ENCODE peak calls at places on chromosomes 2 and 18, in nine cellular contexts. One of them, this sample, is unnamed.

GRCh38 chr2:97970300-97971060 is 25.3 kb downstream of the TMEM131 start:
- DNase-seq in left ventricle myocardium inferior: no peak
- DNase-seq in psoas muscle: no peak
- DNase-seq in sigmoid colon: no peak
- DNase-seq in neural progenitor cell: no peak
- DNase-seq in heart left ventricle: no peak
- DNase-seq in IMR-90: no peak
- DNase-seq in fibroblast of lung: no peak
- DNase-seq in lower lobe of right lung: no peak
- DNase-seq in this sample: no peak

GRCh38 chr2:186641807-186642321 is 52.0 kb upstream of the FAM171B start:
- DNase-seq in left ventricle myocardium inferior: no peak
- DNase-seq in psoas muscle: no peak
- DNase-seq in sigmoid colon: no peak
- DNase-seq in neural progenitor cell: peak; percentile 69
- DNase-seq in heart left ventricle: peak; percentile 29
- DNase-seq in IMR-90: peak; percentile 78
- DNase-seq in fibroblast of lung: peak; percentile 78
- DNase-seq in lower lobe of right lung: no peak
- DNase-seq in this sample: no peak

GRCh38 chr2:204625135-204625534 is 79.9 kb downstream of the PARD3B start:
- DNase-seq in left ventricle myocardium inferior: no peak
- DNase-seq in psoas muscle: no peak
- DNase-seq in sigmoid colon: no peak
- DNase-seq in neural progenitor cell: peak; percentile 10
- DNase-seq in heart left ventricle: no peak
- DNase-seq in IMR-90: no peak
- DNase-seq in fibroblast of lung: peak; percentile 14
- DNase-seq in lower lobe of right lung: no peak
- DNase-seq in this sample: no peak

GRCh38 chr2:155947069-155947468 is 385.5 kb downstream of the NR4A2 start:
- DNase-seq in left ventricle myocardium inferior: no peak
- DNase-seq in psoas muscle: no peak
- DNase-seq in sigmoid colon: no peak
- DNase-seq in neural progenitor cell: no peak
- DNase-seq in heart left ventricle: no peak
- DNase-seq in IMR-90: no peak
- DNase-seq in fibroblast of lung: no peak
- DNase-seq in lower lobe of right lung: no peak
- DNase-seq in this sample: no peak

GRCh38 chr2:172775319-172775718 is 39.7 kb downstream of the RAPGEF4 start:
- DNase-seq in left ventricle myocardium inferior: no peak
- DNase-seq in psoas muscle: no peak
- DNase-seq in sigmoid colon: no peak
- DNase-seq in neural progenitor cell: no peak
- DNase-seq in heart left ventricle: no peak
- DNase-seq in IMR-90: no peak
- DNase-seq in fibroblast of lung: no peak
- DNase-seq in lower lobe of right lung: no peak
- DNase-seq in this sample: no peak

GRCh38 chr2:237997521-237997920 is 30.7 kb downstream of the UBE2F start:
- DNase-seq in left ventricle myocardium inferior: no peak
- DNase-seq in psoas muscle: no peak
- DNase-seq in sigmoid colon: no peak
- DNase-seq in neural progenitor cell: no peak
- DNase-seq in heart left ventricle: no peak
- DNase-seq in IMR-90: no peak
- DNase-seq in fibroblast of lung: no peak
- DNase-seq in lower lobe of right lung: no peak
- DNase-seq in this sample: no peak

GRCh38 chr2:217167531-217167930 is 307.7 kb upstream of the TNP1 start:
- DNase-seq in left ventricle myocardium inferior: no peak
- DNase-seq in psoas muscle: no peak
- DNase-seq in sigmoid colon: no peak
- DNase-seq in neural progenitor cell: no peak
- DNase-seq in heart left ventricle: no peak
- DNase-seq in IMR-90: peak; percentile 36
- DNase-seq in fibroblast of lung: no peak
- DNase-seq in lower lobe of right lung: no peak
- DNase-seq in this sample: no peak

GRCh38 chr2:26511466-26511865 is 33.5 kb upstream of the OTOF start:
- DNase-seq in left ventricle myocardium inferior: no peak
- DNase-seq in psoas muscle: no peak
- DNase-seq in sigmoid colon: no peak
- DNase-seq in neural progenitor cell: peak; percentile 24
- DNase-seq in heart left ventricle: no peak
- DNase-seq in IMR-90: no peak
- DNase-seq in fibroblast of lung: no peak
- DNase-seq in lower lobe of right lung: no peak
- DNase-seq in this sample: no peak

DNA sequence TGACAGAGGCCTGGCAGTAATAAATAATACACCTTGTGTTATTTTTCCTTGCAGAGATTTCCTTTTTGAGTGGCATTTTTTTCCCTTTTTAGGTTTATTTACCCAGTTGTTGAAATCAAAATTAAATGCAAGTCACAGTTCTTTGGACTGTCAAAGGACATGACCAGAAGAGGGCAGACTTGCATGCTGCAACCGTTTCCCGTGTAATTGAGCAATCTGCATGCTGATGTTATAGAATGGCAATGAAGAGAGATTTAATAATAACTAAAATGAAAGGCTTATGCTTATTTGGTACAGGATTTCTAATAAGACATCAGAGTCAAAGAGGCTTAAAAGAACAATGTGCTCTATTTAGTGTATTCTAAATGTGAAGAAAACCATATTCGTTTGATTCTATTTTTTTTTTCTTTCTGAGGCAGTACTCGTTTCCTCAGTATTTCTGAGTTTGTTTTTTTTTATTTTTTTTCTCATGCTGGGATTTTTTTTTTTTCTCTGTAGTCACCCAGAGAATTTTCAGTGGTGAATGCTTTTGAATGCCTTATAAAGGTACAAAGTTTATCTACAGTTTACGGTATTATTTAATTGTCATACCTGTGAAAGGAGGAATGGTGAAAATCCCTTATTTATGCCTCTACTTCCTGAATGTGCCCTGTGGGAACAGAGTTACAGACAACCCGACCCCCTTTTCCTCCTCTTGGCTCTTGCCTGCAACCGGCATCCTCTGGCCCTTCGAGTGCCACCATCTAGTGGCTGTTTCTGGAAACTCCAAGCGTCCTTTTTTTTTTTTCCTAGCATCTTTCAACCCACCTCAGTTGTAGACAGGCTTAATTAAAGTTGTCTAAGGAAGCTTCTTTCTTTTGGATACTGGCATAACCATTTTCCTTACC is 368.5 kb downstream of the LRRTM1 start:
- DNase-seq in left ventricle myocardium inferior: peak; percentile 14
- DNase-seq in psoas muscle: no peak
- DNase-seq in sigmoid colon: no peak
- DNase-seq in neural progenitor cell: peak; percentile 79
- DNase-seq in heart left ventricle: peak; percentile 7
- DNase-seq in IMR-90: peak; percentile 84
- DNase-seq in fibroblast of lung: peak; percentile 88
- DNase-seq in lower lobe of right lung: no peak
- DNase-seq in this sample: no peak
- TF ChIP-seq CTCF in left ventricle myocardium inferior: peak; percentile 63
- TF ChIP-seq CTCF in psoas muscle: peak; percentile 48
- TF ChIP-seq CTCF in sigmoid colon: peak; percentile 11
- TF ChIP-seq CTCF in neural progenitor cell: peak; percentile 75
- TF ChIP-seq CTCF in heart left ventricle: peak; percentile 36
- TF ChIP-seq CTCF in IMR-90: peak; percentile 94
- TF ChIP-seq CTCF in fibroblast of lung: peak; percentile 86
- TF ChIP-seq CTCF in lower lobe of right lung: peak; percentile 54
- TF ChIP-seq CTCF in this sample: no peak

DNA sequence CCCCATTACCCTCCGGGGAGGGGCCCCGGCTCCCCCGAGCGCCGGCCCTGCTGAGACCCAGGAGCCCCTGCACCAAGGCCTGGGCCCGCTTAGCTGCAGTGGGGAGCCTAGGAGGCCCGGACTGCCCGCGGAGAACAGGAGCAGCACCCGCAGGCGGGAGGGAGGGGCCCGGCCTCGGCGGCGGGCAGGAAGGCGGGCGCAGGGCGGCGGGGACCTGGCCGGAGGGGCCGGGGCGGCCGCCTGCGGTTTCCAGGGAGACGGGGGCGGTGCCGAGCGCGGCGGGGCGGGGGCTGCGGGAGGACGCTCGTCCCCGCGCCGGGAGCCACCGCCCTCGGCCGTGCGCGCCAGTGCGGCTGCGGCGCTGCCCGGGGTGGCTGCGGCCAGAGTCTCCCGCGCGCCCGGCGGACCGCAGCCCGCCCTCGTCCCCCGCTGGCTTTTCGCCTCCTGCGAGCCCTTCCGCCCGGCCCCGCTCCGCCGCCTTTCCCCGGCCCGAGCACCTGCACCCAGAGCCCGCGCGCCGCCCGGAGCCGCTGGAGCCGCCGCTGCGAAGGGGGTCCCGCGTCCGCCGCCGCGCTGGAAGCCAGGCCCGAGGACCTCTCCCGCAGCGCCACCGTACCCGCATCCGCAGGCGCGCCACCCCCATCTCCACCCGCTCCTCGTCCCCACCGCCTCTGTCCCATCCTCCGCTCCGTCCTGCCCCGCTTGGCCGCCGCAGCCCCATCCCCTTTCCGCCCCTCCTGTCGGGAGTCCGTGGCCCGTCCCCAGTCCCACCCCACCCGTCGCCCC is 17.2 kb downstream of the GPC1 start:
- DNase-seq in left ventricle myocardium inferior: peak; percentile 74
- DNase-seq in psoas muscle: peak; percentile 73
- DNase-seq in sigmoid colon: peak; percentile 81
- DNase-seq in neural progenitor cell: peak; percentile 91
- DNase-seq in heart left ventricle: peak; percentile 72
- DNase-seq in IMR-90: peak; percentile 35
- DNase-seq in fibroblast of lung: peak; percentile 57
- DNase-seq in lower lobe of right lung: peak; percentile 74
- DNase-seq in this sample: no peak
- H3K4me1 ChIP-seq in left ventricle myocardium inferior: peaks cover 81% of the 10 kb centered on the region
- H3K4me1 ChIP-seq in psoas muscle: peaks cover 45% of the 10 kb centered on the region
- H3K4me1 ChIP-seq in sigmoid colon: peaks cover 30% of the 10 kb centered on the region
- H3K4me1 ChIP-seq in neural progenitor cell: peaks cover 65% of the 10 kb centered on the region
- H3K4me1 ChIP-seq in heart left ventricle: peaks cover 37% of the 10 kb centered on the region
- H3K4me1 ChIP-seq in IMR-90: peaks cover 25% of the 10 kb centered on the region
- H3K4me1 ChIP-seq in fibroblast of lung: peaks cover 11% of the 10 kb centered on the region
- H3K4me1 ChIP-seq in lower lobe of right lung: peaks cover 22% of the 10 kb centered on the region
- H3K4me1 ChIP-seq in this sample: peaks cover 64% of the 10 kb centered on the region

GRCh38 chr2:148253716-148254115 is 232.8 kb downstream of the MBD5 start:
- DNase-seq in left ventricle myocardium inferior: no peak
- DNase-seq in psoas muscle: no peak
- DNase-seq in sigmoid colon: no peak
- DNase-seq in neural progenitor cell: no peak
- DNase-seq in heart left ventricle: no peak
- DNase-seq in IMR-90: peak; percentile 48
- DNase-seq in fibroblast of lung: peak; percentile 7
- DNase-seq in lower lobe of right lung: no peak
- DNase-seq in this sample: no peak

GRCh38 chr2:148257276-148257675 is 236.4 kb downstream of the MBD5 start:
- DNase-seq in left ventricle myocardium inferior: no peak
- DNase-seq in psoas muscle: no peak
- DNase-seq in sigmoid colon: no peak
- DNase-seq in neural progenitor cell: no peak
- DNase-seq in heart left ventricle: no peak
- DNase-seq in IMR-90: no peak
- DNase-seq in fibroblast of lung: no peak
- DNase-seq in lower lobe of right lung: no peak
- DNase-seq in this sample: no peak

GRCh38 chr2:148259674-148260073 is 238.8 kb downstream of the MBD5 start:
- DNase-seq in left ventricle myocardium inferior: no peak
- DNase-seq in psoas muscle: no peak
- DNase-seq in sigmoid colon: no peak
- DNase-seq in neural progenitor cell: no peak
- DNase-seq in heart left ventricle: no peak
- DNase-seq in IMR-90: peak; percentile 40
- DNase-seq in fibroblast of lung: peak; percentile 6
- DNase-seq in lower lobe of right lung: no peak
- DNase-seq in this sample: no peak

GRCh38 chr2:148255929-148256328 is 235.0 kb downstream of the MBD5 start:
- DNase-seq in left ventricle myocardium inferior: no peak
- DNase-seq in psoas muscle: no peak
- DNase-seq in sigmoid colon: no peak
- DNase-seq in neural progenitor cell: no peak
- DNase-seq in heart left ventricle: no peak
- DNase-seq in IMR-90: no peak
- DNase-seq in fibroblast of lung: peak; percentile 1
- DNase-seq in lower lobe of right lung: peak; percentile 80
- DNase-seq in this sample: no peak

DNA sequence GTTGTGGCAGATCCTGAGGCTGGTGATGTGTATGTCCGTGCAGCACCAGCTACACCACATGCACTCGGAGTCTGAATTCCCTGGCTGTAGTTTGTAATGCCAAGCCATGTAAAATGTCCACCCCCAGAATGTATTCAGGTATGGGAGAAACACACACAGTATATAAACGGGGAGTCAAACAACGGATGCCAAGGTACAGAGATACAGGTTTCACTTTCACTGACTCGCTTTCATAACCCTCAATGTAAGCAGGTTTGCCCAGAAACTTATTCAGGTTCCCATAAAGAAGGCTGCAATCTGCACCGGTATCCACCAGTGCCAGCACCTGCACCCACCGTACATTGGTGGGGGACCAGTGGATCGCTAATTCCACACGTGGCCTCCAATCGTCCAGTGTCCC is 237.2 kb downstream of the MBD5 start:
- DNase-seq in left ventricle myocardium inferior: no peak
- DNase-seq in psoas muscle: no peak
- DNase-seq in sigmoid colon: no peak
- DNase-seq in neural progenitor cell: no peak
- DNase-seq in heart left ventricle: no peak
- DNase-seq in IMR-90: no peak
- DNase-seq in fibroblast of lung: no peak
- DNase-seq in lower lobe of right lung: no peak
- DNase-seq in this sample: no peak
- H3K9me3 ChIP-seq in left ventricle myocardium inferior: peaks cover 9% of the 10 kb centered on the region
- H3K9me3 ChIP-seq in psoas muscle: peaks cover 5% of the 10 kb centered on the region
- H3K9me3 ChIP-seq in sigmoid colon: peaks cover 5% of the 10 kb centered on the region
- H3K9me3 ChIP-seq in neural progenitor cell: peaks cover 7% of the 10 kb centered on the region
- H3K9me3 ChIP-seq in heart left ventricle: no peaks in the 10 kb centered on the region
- H3K9me3 ChIP-seq in IMR-90: no peaks in the 10 kb centered on the region
- H3K9me3 ChIP-seq in fibroblast of lung: no peaks in the 10 kb centered on the region
- H3K9me3 ChIP-seq in lower lobe of right lung: peaks cover 7% of the 10 kb centered on the region
- H3K9me3 ChIP-seq in this sample: no peaks in the 10 kb centered on the region

GRCh38 chr18:22167091-22167470 is 2.3 kb upstream of the GATA6 start:
- DNase-seq in left ventricle myocardium inferior: peak; percentile 57
- DNase-seq in psoas muscle: no peak
- DNase-seq in sigmoid colon: no peak
- DNase-seq in neural progenitor cell: peak; percentile 58
- DNase-seq in heart left ventricle: peak; percentile 39
- DNase-seq in IMR-90: no peak
- DNase-seq in fibroblast of lung: no peak
- DNase-seq in lower lobe of right lung: no peak
- DNase-seq in this sample: peak; percentile 73

GRCh38 chr18:22169011-22169888 is at the start of gene GATA6:
- DNase-seq in left ventricle myocardium inferior: peak; percentile 92
- DNase-seq in psoas muscle: peak; percentile 75
- DNase-seq in sigmoid colon: peak; percentile 89
- DNase-seq in neural progenitor cell: peak; percentile 92
- DNase-seq in heart left ventricle: peak; percentile 92
- DNase-seq in IMR-90: peak; percentile 91
- DNase-seq in fibroblast of lung: peak; percentile 95
- DNase-seq in lower lobe of right lung: peak; percentile 94
- DNase-seq in this sample: peak; percentile 97

GRCh38 chr18:22167471-22168151 is 1.8 kb upstream of the GATA6 start:
- DNase-seq in left ventricle myocardium inferior: peak; percentile 32
- DNase-seq in psoas muscle: no peak
- DNase-seq in sigmoid colon: no peak
- DNase-seq in neural progenitor cell: peak; percentile 65
- DNase-seq in heart left ventricle: no peak
- DNase-seq in IMR-90: no peak
- DNase-seq in fibroblast of lung: peak; percentile 61
- DNase-seq in lower lobe of right lung: no peak
- DNase-seq in this sample: no peak

GRCh38 chr18:22169889-22170420 is 566 bp downstream of the GATA6 start:
- DNase-seq in left ventricle myocardium inferior: peak; percentile 51
- DNase-seq in psoas muscle: peak; percentile 40
- DNase-seq in sigmoid colon: no peak
- DNase-seq in neural progenitor cell: no peak
- DNase-seq in heart left ventricle: peak; percentile 69
- DNase-seq in IMR-90: peak; percentile 53
- DNase-seq in fibroblast of lung: peak; percentile 67
- DNase-seq in lower lobe of right lung: no peak
- DNase-seq in this sample: no peak

GRCh38 chr18:22168360-22168921 is 948 bp upstream of the GATA6 start:
- DNase-seq in left ventricle myocardium inferior: no peak
- DNase-seq in psoas muscle: no peak
- DNase-seq in sigmoid colon: no peak
- DNase-seq in neural progenitor cell: peak; percentile 76
- DNase-seq in heart left ventricle: no peak
- DNase-seq in IMR-90: no peak
- DNase-seq in fibroblast of lung: peak; percentile 26
- DNase-seq in lower lobe of right lung: no peak
- DNase-seq in this sample: no peak
- TF ChIP-seq CTCF in left ventricle myocardium inferior: no peak
- TF ChIP-seq CTCF in psoas muscle: no peak
- TF ChIP-seq CTCF in sigmoid colon: no peak
- TF ChIP-seq CTCF in neural progenitor cell: peak; percentile 20
- TF ChIP-seq CTCF in heart left ventricle: no peak
- TF ChIP-seq CTCF in IMR-90: no peak
- TF ChIP-seq CTCF in fibroblast of lung: no peak
- TF ChIP-seq CTCF in lower lobe of right lung: no peak
- TF ChIP-seq CTCF in this sample: no peak

This sample was measured in right atrium auricular region.